ENCODE peak calls at places on chromosomes 3 and 15, in nine cellular contexts. O, L, U, X, J, R, Q, C and T are unnamed samples.

GRCh38 chr15:64161688-64162477 is 939 bp downstream of the PPIB start:
- DNase-seq in O (peak), L (no peak), U (no peak), X (peak), J (no peak), R (no peak), Q (no peak), C (no peak), T (no peak)

GRCh38 chr3:43968465-43968864 is 273.2 kb upstream of the TOPAZ1 start:
- DNase-seq in O (no peak), L (no peak), U (no peak), X (no peak), J (no peak), R (no peak), Q (no peak), C (no peak), T (no peak)

GRCh38 chr3:112132554-112132953 is 494 bp downstream of the GCSAM start:
- DNase-seq in O (peak), L (no peak), U (no peak), X (peak), J (no peak), R (no peak), Q (no peak), C (no peak), T (no peak)

GRCh38 chr15:38414351-38414750 is 39.6 kb upstream of the FAM98B start:
- DNase-seq in O (peak), L (peak), U (peak), X (peak), J (no peak), R (peak), Q (no peak), C (peak), T (no peak)

GRCh38 chr15:53611145-53611920 is 148.1 kb downstream of the WDR72 start:
- DNase-seq in O (no peak), L (no peak), U (no peak), X (no peak), J (no peak), R (no peak), Q (no peak), C (no peak), T (no peak)

GRCh38 chr3:52438579-52439425 is 6.1 kb downstream of the SEMA3G start:
- DNase-seq in O (no peak), L (no peak), U (no peak), X (no peak), J (no peak), R (no peak), Q (no peak), C (no peak), T (no peak)

GRCh38 chr3:190053919-190054672 is 66.6 kb downstream of the P3H2 start:
- DNase-seq in O (no peak), L (peak), U (no peak), X (no peak), J (no peak), R (no peak), Q (no peak), C (no peak), T (no peak)

GRCh38 chr15:39472661-39473657 is 107.9 kb upstream of the THBS1 start:
- DNase-seq in O (no peak), L (peak), U (peak), X (no peak), J (no peak), R (peak), Q (no peak), C (no peak), T (no peak)

GRCh38 chr3:42831321-42831713 is 22.1 kb downstream of the ACKR2 start:
- DNase-seq in O (peak), L (peak), U (peak), X (peak), J (peak), R (peak), Q (peak), C (peak), T (peak)

GRCh38 chr3:136135039-136135802 is 60.9 kb downstream of the MSL2 start:
- DNase-seq in O (no peak), L (no peak), U (no peak), X (peak), J (no peak), R (no peak), Q (no peak), C (no peak), T (no peak)

GRCh38 chr3:142794510-142794909 is 70.7 kb downstream of the TRPC1 start:
- DNase-seq in O (no peak), L (no peak), U (no peak), X (no peak), J (no peak), R (no peak), Q (no peak), C (no peak), T (no peak)

GRCh38 chr3:137360531-137361201 is 402.9 kb downstream of the IL20RB start:
- DNase-seq in O (no peak), L (no peak), U (no peak), X (no peak), J (no peak), R (no peak), Q (no peak), C (no peak), T (no peak)

GRCh38 chr3:31196881-31197364 is 302.5 kb upstream of the GADL1 start:
- DNase-seq in O (no peak), L (no peak), U (no peak), X (no peak), J (no peak), R (peak), Q (no peak), C (no peak), T (no peak)

GRCh38 chr3:42544492-42545283 is 37.1 kb downstream of the SEC22C start:
- DNase-seq in O (no peak), L (peak), U (no peak), X (no peak), J (no peak), R (no peak), Q (no peak), C (no peak), T (no peak)

GRCh38 chr3:73926360-73927202 is 301.8 kb upstream of the PDZRN3 start:
- DNase-seq in O (no peak), L (no peak), U (no peak), X (no peak), J (no peak), R (no peak), Q (no peak), C (no peak), T (no peak)

GRCh38 chr3:73622135-73622534 is 2.6 kb downstream of the PDZRN3 start:
- DNase-seq in O (no peak), L (peak), U (peak), X (no peak), J (no peak), R (peak), Q (no peak), C (peak), T (no peak)

GRCh38 chr3:45528429-45528828 is 66.1 kb upstream of the LIMD1 start:
- DNase-seq in O (no peak), L (no peak), U (no peak), X (no peak), J (no peak), R (no peak), Q (no peak), C (no peak), T (no peak)

DNA sequence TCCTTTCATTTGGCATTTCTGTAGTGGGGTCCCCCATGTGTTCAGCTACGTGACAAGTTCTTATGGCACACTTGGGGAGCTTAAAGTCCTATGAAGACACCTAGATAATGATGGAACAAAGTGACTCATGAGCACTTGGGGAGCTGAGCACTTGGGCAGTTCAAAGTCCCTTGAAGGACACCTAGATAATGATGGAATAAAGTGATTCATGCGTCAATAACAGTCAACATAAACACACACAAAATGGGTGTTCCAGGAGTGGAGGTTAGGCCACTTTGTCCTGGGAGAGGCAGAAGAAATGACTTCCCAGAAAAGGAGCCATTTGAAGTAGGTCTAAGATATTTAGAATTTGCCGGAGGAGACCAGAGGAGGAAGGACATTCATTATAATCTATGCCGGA is 66.6 kb downstream of the LDHAL6B start:
- DNase-seq in O (no peak), L (no peak), U (no peak), X (no peak), J (no peak), R (no peak), Q (no peak), C (no peak), T (no peak)
- H3K27ac ChIP-seq in O (no peak), L (no peak), U (no peak), X (no peak), J (no peak), R (no peak), Q (no peak), C (no peak), T (peak)

GRCh38 chr15:48557335-48557734 is 88.2 kb downstream of the FBN1 start:
- DNase-seq in O (no peak), L (peak), U (peak), X (no peak), J (no peak), R (no peak), Q (no peak), C (no peak), T (no peak)
- H3K27ac ChIP-seq in O (no peak), L (no peak), U (no peak), X (no peak), J (no peak), R (no peak), Q (no peak), C (no peak), T (no peak)

DNA sequence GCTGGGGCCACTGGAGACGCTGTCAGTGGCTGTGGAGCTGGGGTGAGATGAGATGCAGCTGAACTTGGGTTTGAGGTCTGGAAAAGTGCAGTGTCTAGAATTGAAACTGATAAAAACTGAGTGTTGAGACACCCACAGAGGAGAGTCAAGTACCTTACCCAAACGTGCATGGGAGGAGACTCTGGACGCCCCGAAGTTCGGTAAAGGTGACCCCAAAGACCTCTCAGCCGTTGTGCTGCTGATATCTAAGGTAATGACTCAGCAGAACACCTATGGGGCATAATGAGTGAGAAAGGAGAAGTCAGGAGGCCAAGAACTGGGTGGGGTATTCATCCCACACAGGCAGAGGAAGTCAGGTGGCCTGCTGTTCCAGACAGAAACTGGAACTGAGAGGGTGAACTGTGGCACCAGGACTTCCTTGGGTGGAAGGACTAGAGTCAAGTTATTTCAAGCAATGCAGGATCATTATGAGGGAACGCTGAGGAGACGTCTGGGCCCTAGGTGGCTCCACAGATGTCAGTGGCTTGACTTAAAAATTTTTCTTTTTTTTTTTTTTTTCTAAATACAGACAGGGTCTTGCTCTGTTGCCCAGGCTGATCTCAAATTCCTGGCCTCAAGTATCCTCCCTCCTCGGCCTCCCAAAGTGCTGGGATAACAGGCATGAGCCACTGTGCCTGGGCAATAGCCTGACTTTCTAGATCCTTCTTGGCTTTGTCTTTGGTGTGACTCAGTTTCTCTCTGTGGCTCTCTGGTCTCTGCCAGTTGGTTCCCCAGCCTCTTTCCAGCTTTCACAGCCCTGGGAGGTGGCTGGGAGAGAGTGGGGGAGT is 67.6 kb upstream of the GCNT3 start:
- DNase-seq in O (peak), L (no peak), U (no peak), X (peak), J (no peak), R (no peak), Q (no peak), C (no peak), T (no peak)
- H3K27ac ChIP-seq in O (peak), L (no peak), U (no peak), X (peak), J (no peak), R (no peak), Q (no peak), C (no peak), T (no peak)

GRCh38 chr3:99710094-99710493 is 71.7 kb downstream of the COL8A1 start:
- DNase-seq in O (no peak), L (no peak), U (no peak), X (peak), J (no peak), R (no peak), Q (no peak), C (no peak), T (no peak)

GRCh38 chr3:99712291-99712954 is 74.0 kb downstream of the COL8A1 start:
- DNase-seq in O (no peak), L (no peak), U (no peak), X (no peak), J (no peak), R (no peak), Q (no peak), C (no peak), T (no peak)

GRCh38 chr3:99711361-99711760 is 73.0 kb downstream of the COL8A1 start:
- DNase-seq in O (no peak), L (no peak), U (no peak), X (peak), J (no peak), R (no peak), Q (no peak), C (no peak), T (no peak)

GRCh38 chr3:99708207-99708745 is 69.9 kb downstream of the COL8A1 start:
- DNase-seq in O (no peak), L (no peak), U (no peak), X (no peak), J (no peak), R (no peak), Q (no peak), C (no peak), T (no peak)

GRCh38 chr3:99709686-99710085 is 71.3 kb downstream of the COL8A1 start:
- DNase-seq in O (no peak), L (no peak), U (no peak), X (no peak), J (no peak), R (no peak), Q (no peak), C (no peak), T (no peak)
- H3K27ac ChIP-seq in O (no peak), L (no peak), U (no peak), X (no peak), J (no peak), R (no peak), Q (no peak), C (no peak), T (no peak)